ENCODE peak calls at places on chromosomes 12 and 14, in four cellular contexts. A, W, P and J are unnamed samples.

GRCh38 chr12:62679569-62679968 is 212.9 kb downstream of the MON2 start:
- DNase-seq in A (no peak), W (no peak), P (no peak), J (no peak)

GRCh38 chr12:54478270-54478669 is 4.9 kb upstream of the GTSF1 start:
- DNase-seq in W (no peak), P (no peak), A (no peak), J (no peak)

GRCh38 chr12:47744005-47744651 is 14.6 kb downstream of the RAPGEF3 start:
- DNase-seq in W (no peak), A (peak), P (no peak), J (no peak)

GRCh38 chr14:99325016-99325415 is 53.0 kb upstream of the BCL11B start:
- DNase-seq in A (no peak), P (no peak), W (no peak), J (no peak)

GRCh38 chr12:69056743-69057515 is 124.0 kb upstream of the CPM start:
- DNase-seq in P (peak), W (no peak), A (peak), J (peak)

GRCh38 chr12:26611598-26611997 is 221.4 kb downstream of the ITPR2 start:
- DNase-seq in P (no peak), A (no peak), W (no peak), J (no peak)

GRCh38 chr12:75721231-75721641 is 209.8 kb upstream of the KRR1 start:
- DNase-seq in A (no peak), P (peak), W (no peak), J (peak)

GRCh38 chr12:52010152-52010622 is 3.4 kb downstream of the TAMALIN start:
- DNase-seq in A (no peak), W (peak), P (peak), J (peak)

GRCh38 chr12:6326316-6326959 is 15.4 kb downstream of the TNFRSF1A start:
- DNase-seq in W (peak), P (peak), A (no peak), J (peak)

GRCh38 chr14:28116716-28117115 is 649.9 kb upstream of the FOXG1 start:
- DNase-seq in P (no peak), W (no peak), A (peak), J (no peak)

GRCh38 chr12:79426121-79426520 is 264.6 kb downstream of the PAWR start:
- DNase-seq in P (no peak), W (no peak), A (no peak), J (peak)

GRCh38 chr12:122886851-122887816 is 8.8 kb downstream of the VPS37B start:
- DNase-seq in W (no peak), P (peak), A (peak), J (no peak)

GRCh38 chr12:32549675-32550079 is 129.4 kb upstream of the DNM1L start:
- DNase-seq in P (no peak), W (peak), A (no peak), J (peak)

GRCh38 chr12:127060310-127060847 is 1206.6 kb upstream of the TMEM132C start:
- DNase-seq in P (no peak), A (no peak), W (peak), J (no peak)

GRCh38 chr14:23559010-23559920 is 3.2 kb downstream of the THTPA start:
- DNase-seq in P (peak), W (peak), A (peak), J (peak)
- H3K4me3 ChIP-seq in P (no peak), W (no peak), A (no peak), J (no peak)

DNA sequence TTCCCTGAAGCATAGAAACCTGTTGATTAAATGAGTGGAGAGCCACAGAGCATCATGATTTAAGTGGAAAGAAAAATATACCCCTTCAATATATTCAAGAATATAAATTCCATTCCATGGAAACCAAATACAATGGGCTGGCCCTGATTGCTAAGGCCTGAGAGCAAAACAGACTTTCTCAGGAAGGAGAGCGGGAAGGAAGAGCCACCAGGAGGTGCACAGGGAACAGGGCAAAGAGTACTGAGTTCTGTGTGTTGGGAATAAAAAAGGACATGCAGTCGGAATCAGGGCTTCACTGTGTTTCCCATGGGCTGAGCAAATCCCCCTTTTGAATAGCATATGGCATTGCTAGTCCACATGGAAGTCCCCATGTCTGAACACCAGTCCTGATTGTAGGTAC is 69.7 kb upstream of the PLEKHG3 start:
- DNase-seq in P (no peak), A (no peak), W (no peak), J (no peak)
- TF ChIP-seq CTCF in P (no peak), A (no peak), W (no peak), J (no peak)

GRCh38 chr14:26216797-26217196 is 381.0 kb downstream of the NOVA1 start:
- DNase-seq in A (no peak), P (no peak), W (no peak), J (no peak)
- H3K4me3 ChIP-seq in A (no peak), P (no peak), W (no peak), J (no peak)

GRCh38 chr14:80364274-80364673 is 153.0 kb upstream of the DIO2 start:
- DNase-seq in P (peak), A (peak), W (no peak), J (peak)
- TF ChIP-seq CTCF in P (peak), A (peak), W (peak), J (peak)